ENCODE peak calls at places on chromosomes 11 and 22, in six cellular contexts. I is K562, C is WTC11, E is HepG2, Z is GM23338, X is GM12878. U is an unnamed sample.

GRCh38 chr11:75896843-75897419 is 81.9 kb downstream of the UVRAG start:
- DNase-seq in C (no peak), Z (peak), X (no peak), E (peak), I (peak), U (no peak)

GRCh38 chr22:49462795-49463194 is 364.9 kb downstream of the BRD1 start:
- DNase-seq in X (no peak), C (no peak), I (peak), E (no peak), Z (no peak), U (no peak)

GRCh38 chr11:88398372-88399140 is 61.0 kb upstream of the CTSC start:
- DNase-seq in I (peak), E (peak), Z (no peak), C (no peak), X (no peak), U (no peak)

GRCh38 chr11:124415356-124415923 is 9.2 kb downstream of the OR8B4 start:
- DNase-seq in I (peak), Z (peak), E (peak), X (no peak), C (no peak), U (no peak)

GRCh38 chr11:4699697-4700435 is 2.2 kb upstream of the OR51E2 start:
- DNase-seq in X (peak), I (no peak), Z (no peak), C (no peak), E (no peak), U (no peak)

GRCh38 chr11:83845797-83846196 is 559.6 kb upstream of the CCDC90B start:
- DNase-seq in X (no peak), E (peak), I (no peak), C (no peak), Z (no peak), U (no peak)

GRCh38 chr22:44210721-44211120 is 30.0 kb downstream of the PARVG start:
- DNase-seq in I (no peak), E (no peak), Z (no peak), X (no peak), C (no peak), U (no peak)

GRCh38 chr22:26170795-26171194 is 1.5 kb downstream of the SEZ6L start:
- DNase-seq in I (peak), X (no peak), Z (peak), E (no peak), C (peak), U (peak)

GRCh38 chr11:19980957-19981669 is 179.2 kb downstream of the DBX1 start:
- DNase-seq in C (no peak), X (no peak), I (peak), Z (no peak), E (peak), U (no peak)

GRCh38 chr11:72553748-72554147 is 119.4 kb upstream of the CLPB start:
- DNase-seq in Z (peak), X (no peak), C (peak), I (peak), E (no peak), U (peak)

GRCh38 chr11:35103366-35104194 is 35.4 kb upstream of the CD44 start:
- DNase-seq in Z (no peak), I (no peak), X (no peak), E (no peak), C (no peak), U (no peak)

GRCh38 chr22:19886605-19887250 is 32.1 kb upstream of the GNB1L start:
- DNase-seq in I (no peak), E (no peak), X (no peak), Z (no peak), C (peak), U (no peak)

GRCh38 chr11:35629914-35630313 is 11.7 kb downstream of the FJX1 start:
- DNase-seq in Z (no peak), X (no peak), I (no peak), E (peak), C (no peak), U (no peak)

GRCh38 chr11:104324276-104324675 is 160.3 kb upstream of the PDGFD start:
- DNase-seq in E (no peak), Z (no peak), X (no peak), C (no peak), I (no peak), U (no peak)

GRCh38 chr11:81647374-81647773 is 1086.3 kb downstream of the FAM181B start:
- DNase-seq in C (no peak), X (no peak), I (no peak), Z (peak), E (no peak), U (no peak)

GRCh38 chr11:121452609-121453150 is at the start of gene SORL1-AS1:
- DNase-seq in I (no peak), X (no peak), C (no peak), Z (peak), E (no peak), U (no peak)

GRCh38 chr11:116605543-116605942 is 167.2 kb downstream of the BUD13 start:
- DNase-seq in C (peak), Z (peak), X (no peak), I (peak), E (peak), U (peak)

GRCh38 chr22:45949258-45949870 is 27.6 kb downstream of the WNT7B start:
- DNase-seq in Z (no peak), I (no peak), E (no peak), X (no peak), C (no peak), U (no peak)

GRCh38 chr11:130448416-130449068 is at the start of gene ADAMTS15:
- DNase-seq in C (peak), X (no peak), I (no peak), Z (peak), E (peak), U (peak)

GRCh38 chr22:31945478-31945815 is 1.1 kb downstream of the YWHAH start:
- DNase-seq in X (no peak), Z (no peak), I (no peak), E (no peak), C (no peak), U (no peak)

DNA sequence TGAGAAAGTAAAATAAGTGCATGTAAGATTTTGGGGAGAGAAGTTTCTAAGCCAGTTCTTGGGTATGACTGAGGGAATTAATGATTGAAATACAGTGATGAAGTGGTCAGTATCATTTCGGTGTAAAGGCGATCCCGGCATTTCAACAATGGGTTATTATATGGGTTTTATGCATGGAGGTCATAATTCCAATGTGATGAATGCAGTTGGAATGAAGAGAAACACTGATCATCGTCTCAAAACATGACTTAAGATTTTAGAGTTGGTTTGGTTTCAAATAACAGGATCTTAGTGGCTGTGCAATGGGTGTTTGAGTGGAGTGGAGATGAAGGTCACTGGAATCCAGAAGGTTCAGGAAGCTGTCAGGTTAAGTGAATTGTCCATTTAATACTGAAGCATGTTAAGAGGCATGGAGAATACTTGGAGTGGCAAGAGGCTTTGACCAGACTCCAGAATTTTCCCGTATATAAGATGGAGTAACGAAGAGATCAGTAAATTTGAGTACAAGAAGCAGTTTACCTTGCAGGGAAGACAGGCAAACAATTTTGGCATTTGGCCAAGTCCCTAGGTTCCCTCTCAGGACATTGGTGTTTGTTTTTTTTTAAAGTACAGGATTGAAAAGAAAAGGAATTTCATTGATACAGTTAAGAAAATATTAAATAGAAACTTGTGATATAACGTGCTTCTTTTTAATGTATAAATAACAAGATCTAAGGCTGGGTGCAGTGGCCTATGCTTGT is 96.4 kb upstream of the BIRC3 start:
- DNase-seq in Z (no peak), C (no peak), X (no peak), E (no peak), I (no peak), U (no peak)
- TF ChIP-seq CREB1 in Z (no peak), C (no peak), X (no peak), E (no peak), I (no peak), U (no peak)

GRCh38 chr11:69700278-69701140 is 3.3 kb downstream of the FGF19 start:
- DNase-seq in E (peak), Z (peak), C (peak), I (peak), X (no peak), U (peak)
- TF ChIP-seq CREB1 in E (no peak), Z (no peak), C (no peak), I (no peak), X (no peak), U (no peak)

GRCh38 chr11:91947215-91947614 is 277.4 kb upstream of the FAT3 start:
- DNase-seq in C (no peak), Z (no peak), E (no peak), X (no peak), I (peak), U (no peak)
- TF ChIP-seq CREB1 in C (no peak), Z (no peak), E (no peak), X (no peak), I (no peak), U (no peak)

DNA sequence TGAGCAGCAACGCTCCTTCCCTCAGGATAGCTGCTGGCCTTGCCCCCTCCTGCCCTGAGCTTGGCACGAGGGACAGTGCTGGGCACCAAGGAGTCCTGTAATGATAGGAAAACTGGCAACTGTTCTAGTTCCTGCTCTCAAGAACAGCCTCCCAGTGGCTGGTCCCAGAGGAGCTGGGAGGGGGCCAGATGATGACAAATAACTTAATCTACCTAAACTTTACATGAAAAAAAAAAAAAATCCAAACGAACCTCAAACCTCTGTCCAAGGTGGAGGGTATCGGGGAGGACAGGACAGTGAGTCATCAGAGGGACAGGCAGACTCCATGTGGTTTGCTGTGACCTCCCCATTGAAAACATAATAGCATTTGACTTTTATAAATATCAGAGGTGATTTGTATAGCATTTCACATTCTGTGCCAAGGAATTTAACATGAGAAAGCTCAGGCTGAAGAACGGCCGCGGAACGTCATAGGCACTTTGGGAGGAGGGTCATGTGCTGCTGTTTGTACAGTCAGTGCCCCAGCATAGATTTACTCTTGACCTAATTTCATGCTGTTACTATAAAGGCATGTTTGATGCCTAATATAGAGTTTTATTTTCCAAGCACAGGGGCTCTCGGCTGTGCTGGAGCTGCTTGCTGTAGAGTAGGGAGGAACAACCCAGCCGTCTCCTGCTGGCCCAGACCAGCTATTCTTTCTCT is 98.2 kb upstream of the NNMT start:
- DNase-seq in Z (no peak), X (no peak), C (no peak), I (no peak), E (no peak), U (no peak)
- TF ChIP-seq CREB1 in Z (no peak), X (no peak), C (no peak), I (no peak), E (no peak), U (no peak)

GRCh38 chr22:38950527-38951111 is 6.8 kb upstream of the APOBEC3A start:
- DNase-seq in I (no peak), C (no peak), Z (no peak), E (no peak), X (no peak), U (no peak)

GRCh38 chr22:38947321-38948112 is 9.9 kb upstream of the APOBEC3A start:
- DNase-seq in Z (no peak), C (no peak), I (no peak), X (no peak), E (no peak), U (no peak)

GRCh38 chr22:38946771-38947170 is 10.6 kb upstream of the APOBEC3A start:
- DNase-seq in I (no peak), E (no peak), Z (no peak), C (no peak), X (no peak), U (no peak)

GRCh38 chr22:38949889-38950405 is 7.5 kb upstream of the APOBEC3A start:
- DNase-seq in X (no peak), E (no peak), C (no peak), I (no peak), Z (no peak), U (no peak)

GRCh38 chr22:38948181-38948940 is 9.0 kb upstream of the APOBEC3A start:
- DNase-seq in Z (no peak), C (no peak), I (no peak), E (no peak), X (no peak), U (no peak)
- TF ChIP-seq CREB1 in Z (no peak), C (no peak), I (no peak), E (no peak), X (no peak), U (no peak)

DNA sequence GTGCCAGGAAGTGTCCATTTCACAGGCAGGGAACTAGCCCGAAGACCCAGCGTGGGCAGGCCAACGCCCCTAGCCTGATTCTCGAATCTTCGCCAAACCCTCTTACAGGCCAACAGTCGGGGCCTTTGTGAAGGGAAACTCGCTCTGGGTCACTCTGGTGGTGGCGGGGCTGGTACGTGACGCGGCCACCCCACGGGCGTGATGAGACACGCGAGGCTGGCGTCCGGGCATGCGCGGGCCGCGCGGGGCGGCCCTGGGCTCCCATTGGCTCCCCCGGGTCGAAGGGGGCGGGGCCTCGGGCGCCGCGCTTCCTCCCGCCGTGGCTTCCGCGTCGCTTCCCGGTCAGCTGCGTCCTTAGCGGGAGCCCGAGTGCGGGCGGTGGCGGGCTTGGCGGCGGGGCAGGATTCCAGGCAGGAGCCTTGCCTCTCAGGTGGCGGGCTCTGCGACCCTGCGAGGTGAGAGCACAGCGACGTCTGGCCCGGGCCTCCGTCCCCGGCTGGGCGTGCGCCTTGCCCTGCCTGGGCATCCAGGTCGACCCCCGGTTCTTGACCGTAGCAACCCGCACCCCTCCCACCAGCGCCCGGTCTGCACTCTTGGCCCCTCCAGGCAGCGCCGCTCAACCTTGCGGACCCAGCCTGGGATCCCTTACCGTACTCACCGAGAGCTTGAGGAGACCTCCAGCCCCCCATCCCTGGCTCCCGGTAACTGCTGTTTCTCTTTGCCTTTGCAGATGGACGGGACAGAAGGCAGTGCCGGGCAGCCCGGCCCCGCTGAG is at the start of gene FRMD8:
- DNase-seq in I (peak), X (no peak), Z (peak), C (peak), E (peak), U (no peak)
- TF ChIP-seq CREB1 in I (peak), X (peak), Z (no peak), C (no peak), E (peak), U (no peak)